ENCODE peak calls at places on chromosome 4, in ten cellular contexts. K is spleen, D is transverse colon, S is GM12891, E is HL-60, C is HCT116, N is endothelial cell of umbilical vein, L is upper lobe of left lung, X is GM12892, W is GM23338. J is an unnamed sample.

GRCh38 chr4:145904413-145905177 is 34.0 kb downstream of the ZNF827 start:
- DNase-seq in N (no peak), X (no peak), D (peak), L (no peak), K (no peak), C (no peak), W (no peak), E (no peak), S (no peak), J (no peak)

GRCh38 chr4:153246446-153247115 is 42.3 kb downstream of the TRIM2 start:
- DNase-seq in K (no peak), C (no peak), E (no peak), L (no peak), N (no peak), X (no peak), W (no peak), S (no peak), D (peak), J (no peak)

GRCh38 chr4:81607947-81608346 is 136.2 kb upstream of the RASGEF1B start:
- DNase-seq in X (no peak), E (no peak), L (no peak), S (no peak), K (no peak), D (no peak), N (no peak), C (no peak), W (no peak), J (no peak)

GRCh38 chr4:37646237-37646636 is 39.9 kb downstream of the RELL1 start:
- DNase-seq in C (no peak), E (no peak), K (no peak), L (no peak), W (no peak), S (no peak), D (no peak), N (no peak), X (no peak), J (no peak)

GRCh38 chr4:131499139-131499873 is 1649.8 kb upstream of the PCDH10 start:
- DNase-seq in D (no peak), S (no peak), W (no peak), K (no peak), C (no peak), N (no peak), X (no peak), E (no peak), L (no peak), J (no peak)

GRCh38 chr4:103091601-103092223 is 7.9 kb downstream of the BDH2 start:
- DNase-seq in D (peak), S (no peak), E (peak), K (no peak), W (peak), C (peak), X (no peak), N (peak), L (no peak), J (no peak)

GRCh38 chr4:156109943-156110925 is 156.6 kb upstream of the CTSO start:
- DNase-seq in S (no peak), L (no peak), W (peak), D (no peak), N (peak), C (no peak), E (peak), X (no peak), K (no peak), J (no peak)

GRCh38 chr4:77023920-77024319 is 51.9 kb downstream of the CCNI start:
- DNase-seq in L (no peak), W (no peak), C (no peak), E (no peak), S (no peak), K (no peak), X (no peak), N (no peak), D (no peak), J (peak)

GRCh38 chr4:181956502-181956901 is 286.7 kb upstream of the TENM3 start:
- DNase-seq in N (no peak), E (no peak), X (no peak), C (no peak), L (no peak), K (no peak), W (peak), S (no peak), D (no peak), J (no peak)

GRCh38 chr4:41881931-41882621 is 53.2 kb upstream of the TMEM33 start:
- DNase-seq in E (no peak), C (no peak), S (no peak), X (no peak), D (no peak), W (peak), N (no peak), L (no peak), K (peak), J (no peak)

GRCh38 chr4:83905952-83906351 is 370.0 kb downstream of the GPAT3 start:
- DNase-seq in D (no peak), S (no peak), W (peak), N (no peak), X (no peak), K (no peak), C (no peak), E (peak), L (no peak), J (no peak)

GRCh38 chr4:128823025-128823661 is 13.6 kb downstream of the JADE1 start:
- DNase-seq in C (peak), S (no peak), N (peak), W (no peak), X (no peak), E (no peak), K (no peak), L (no peak), D (no peak), J (no peak)

GRCh38 chr4:99861120-99861905 is 32.9 kb downstream of the LAMTOR3 start:
- DNase-seq in K (no peak), C (no peak), S (no peak), N (no peak), L (no peak), X (no peak), D (no peak), W (no peak), E (peak), J (no peak)

GRCh38 chr4:145098675-145099037 is 545 bp downstream of the ABCE1 start:
- DNase-seq in N (peak), W (no peak), E (peak), C (peak), S (peak), L (peak), X (peak), K (no peak), D (peak), J (no peak)

GRCh38 chr4:74123065-74123728 is 24.2 kb upstream of the CXCL2 start:
- DNase-seq in C (no peak), K (no peak), L (peak), D (no peak), W (no peak), E (no peak), N (no peak), S (no peak), X (no peak), J (no peak)

GRCh38 chr4:113809313-113809712 is 47.8 kb upstream of the CAMK2D start:
- DNase-seq in L (peak), S (no peak), K (no peak), W (peak), E (no peak), C (no peak), D (peak), X (no peak), N (no peak), J (no peak)

GRCh38 chr4:113446019-113446418 is 315.5 kb downstream of the CAMK2D start:
- DNase-seq in N (peak), S (no peak), C (peak), D (no peak), K (no peak), L (no peak), E (no peak), X (no peak), W (no peak), J (no peak)

GRCh38 chr4:155568641-155569040 is 98.0 kb upstream of the GUCY1A1 start:
- DNase-seq in X (no peak), S (no peak), E (no peak), N (no peak), L (no peak), C (no peak), W (no peak), K (no peak), D (no peak), J (no peak)

GRCh38 chr4:106614446-106614845 is 245.9 kb upstream of the GIMD1 start:
- DNase-seq in X (no peak), N (peak), C (no peak), L (no peak), K (no peak), E (no peak), D (no peak), W (no peak), S (no peak), J (no peak)

GRCh38 chr4:70678383-70678999 is 9.8 kb upstream of the UTP3 start:
- DNase-seq in N (no peak), L (no peak), K (no peak), X (no peak), W (no peak), S (no peak), E (no peak), D (no peak), C (no peak), J (no peak)

GRCh38 chr4:183638436-183638835 is 20.5 kb downstream of the RWDD4 start:
- DNase-seq in L (no peak), C (no peak), X (no peak), W (no peak), K (no peak), E (no peak), N (no peak), D (no peak), S (no peak), J (no peak)

GRCh38 chr4:137510866-137511265 is 21.4 kb downstream of the PCDH18 start:
- DNase-seq in N (peak), L (no peak), C (peak), D (no peak), E (no peak), X (no peak), W (peak), K (no peak), S (no peak), J (no peak)

GRCh38 chr4:20044936-20045335 is 206.8 kb upstream of the SLIT2 start:
- DNase-seq in W (no peak), X (no peak), L (no peak), E (no peak), K (no peak), C (no peak), S (no peak), N (no peak), D (no peak), J (no peak)

GRCh38 chr4:73539386-73539785 is 57.8 kb downstream of the AFM start:
- DNase-seq in N (no peak), S (no peak), L (no peak), W (no peak), C (no peak), D (no peak), X (no peak), K (no peak), E (no peak), J (no peak)

GRCh38 chr4:6277935-6278800 is 8.5 kb downstream of the WFS1 start:
- DNase-seq in C (no peak), X (no peak), K (no peak), W (no peak), S (no peak), E (no peak), N (no peak), D (no peak), L (no peak), J (no peak)

GRCh38 chr4:137881641-137882040 is 349.3 kb upstream of the PCDH18 start:
- DNase-seq in S (no peak), L (no peak), C (no peak), E (no peak), K (no peak), X (no peak), D (no peak), W (no peak), N (no peak), J (no peak)

GRCh38 chr4:165301833-165302232 is 25.6 kb upstream of the MSMO1 start:
- DNase-seq in W (no peak), X (no peak), L (peak), N (peak), D (no peak), C (no peak), E (no peak), K (no peak), S (peak), J (no peak)

GRCh38 chr4:150055467-150055866 is 22.8 kb upstream of the DCLK2 start:
- DNase-seq in C (no peak), N (no peak), W (no peak), X (no peak), E (no peak), L (no peak), K (no peak), D (no peak), S (no peak), J (no peak)
- TF ChIP-seq POLR2AphosphoS5 in C (no peak), N (no peak), W (no peak), X (no peak), E (no peak), L (no peak), K (no peak), D (no peak), S (no peak), J (no peak)

GRCh38 chr4:1174941-1175634 is 2.7 kb upstream of the SPON2 start:
- DNase-seq in C (no peak), L (no peak), D (no peak), S (no peak), W (no peak), E (no peak), K (no peak), N (no peak), X (no peak), J (peak)

GRCh38 chr4:1170805-1171305 is 1.5 kb downstream of the SPON2 start:
- DNase-seq in K (peak), X (no peak), L (no peak), D (no peak), S (no peak), N (no peak), W (no peak), E (no peak), C (no peak), J (peak)

GRCh38 chr4:1172228-1172851 is at the start of gene SPON2:
- DNase-seq in X (no peak), S (no peak), L (no peak), E (no peak), D (no peak), N (no peak), W (peak), C (no peak), K (peak), J (peak)

GRCh38 chr4:1171306-1172227 is 816 bp downstream of the SPON2 start:
- DNase-seq in E (no peak), N (no peak), L (peak), S (no peak), X (no peak), C (no peak), W (peak), D (peak), K (peak), J (peak)

GRCh38 chr4:1172971-1173757 is 781 bp upstream of the SPON2 start:
- DNase-seq in S (no peak), W (peak), K (no peak), L (peak), D (no peak), C (no peak), N (no peak), X (no peak), E (no peak), J (peak)
- TF ChIP-seq POLR2AphosphoS5 in S (no peak), W (no peak), K (no peak), L (no peak), D (no peak), C (no peak), N (no peak), X (no peak), E (no peak), J (peak)

GRCh38 chr4:154490589-154491340 is 834 bp downstream of the DCHS2 start:
- DNase-seq in D (peak), N (no peak), W (peak), L (no peak), E (no peak), K (peak), S (peak), X (peak), C (no peak), J (peak)
- TF ChIP-seq POLR2AphosphoS5 in D (no peak), N (no peak), W (no peak), L (no peak), E (no peak), K (no peak), S (no peak), X (no peak), C (no peak), J (no peak)

DNA sequence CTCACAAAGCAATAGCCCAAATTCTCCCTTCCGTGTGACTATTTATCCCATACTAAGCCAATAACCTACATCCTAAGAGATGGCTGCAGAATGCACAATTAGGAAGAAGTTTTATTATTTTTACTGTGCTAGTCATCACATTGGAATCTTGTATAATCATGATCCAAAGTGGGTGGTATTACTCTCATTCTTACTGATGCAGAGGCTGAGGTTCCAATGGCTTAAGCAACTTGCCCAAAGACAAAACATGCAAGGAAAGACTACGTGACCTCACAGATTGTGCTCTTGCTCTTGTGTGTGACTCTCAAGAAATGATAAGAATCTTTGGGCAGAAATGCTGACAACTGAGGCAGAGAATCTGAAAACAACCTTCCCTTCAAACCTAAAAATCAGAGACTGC is 212.2 kb downstream of the LDB2 start:
- DNase-seq in C (no peak), K (no peak), N (peak), L (no peak), X (no peak), D (no peak), E (no peak), W (no peak), S (no peak), J (no peak)
- TF ChIP-seq POLR2AphosphoS5 in C (no peak), K (no peak), N (peak), L (no peak), X (no peak), D (no peak), E (no peak), W (no peak), S (no peak), J (no peak)